ENCODE peak calls at places on chromosomes 7 and 10, in five cellular contexts. One of them, this sample, is unnamed.

GRCh38 chr10:119541459-119542356 is 811 bp downstream of the RGS10 start:
- DNase-seq in fibroblast of lung: peak; percentile 19
- DNase-seq in HCT116: no peak
- DNase-seq in naive thymus-derived CD4-positive, alpha-beta T cell: peak; percentile 86
- DNase-seq in IMR-90: no peak
- DNase-seq in this sample: no peak

GRCh38 chr7:80681272-80681885 is 42.9 kb downstream of the CD36 start:
- DNase-seq in fibroblast of lung: peak; percentile 23
- DNase-seq in HCT116: peak; percentile 45
- DNase-seq in naive thymus-derived CD4-positive, alpha-beta T cell: no peak
- DNase-seq in IMR-90: peak; percentile 35
- DNase-seq in this sample: peak; percentile 62

GRCh38 chr7:1298051-1298937 is 65.6 kb downstream of the UNCX start:
- DNase-seq in fibroblast of lung: no peak
- DNase-seq in HCT116: no peak
- DNase-seq in naive thymus-derived CD4-positive, alpha-beta T cell: no peak
- DNase-seq in IMR-90: no peak
- DNase-seq in this sample: no peak

GRCh38 chr10:61438141-61438984 is 14.8 kb downstream of the TMEM26 start:
- DNase-seq in fibroblast of lung: peak; percentile 52
- DNase-seq in HCT116: no peak
- DNase-seq in naive thymus-derived CD4-positive, alpha-beta T cell: no peak
- DNase-seq in IMR-90: peak; percentile 38
- DNase-seq in this sample: peak; percentile 3

GRCh38 chr10:87619705-87620104 is 40.0 kb upstream of the PAPSS2 start:
- DNase-seq in fibroblast of lung: peak; percentile 61
- DNase-seq in HCT116: no peak
- DNase-seq in naive thymus-derived CD4-positive, alpha-beta T cell: no peak
- DNase-seq in IMR-90: peak; percentile 65
- DNase-seq in this sample: no peak

GRCh38 chr7:18430810-18431209 is 64.7 kb upstream of the HDAC9 start:
- DNase-seq in fibroblast of lung: no peak
- DNase-seq in HCT116: no peak
- DNase-seq in naive thymus-derived CD4-positive, alpha-beta T cell: no peak
- DNase-seq in IMR-90: no peak
- DNase-seq in this sample: no peak

GRCh38 chr10:122780391-122780790 is 65.3 kb downstream of the CUZD1 start:
- DNase-seq in fibroblast of lung: peak; percentile 38
- DNase-seq in HCT116: no peak
- DNase-seq in naive thymus-derived CD4-positive, alpha-beta T cell: no peak
- DNase-seq in IMR-90: no peak
- DNase-seq in this sample: no peak

GRCh38 chr10:63760034-63760707 is 239.0 kb downstream of the REEP3 start:
- DNase-seq in fibroblast of lung: no peak
- DNase-seq in HCT116: no peak
- DNase-seq in naive thymus-derived CD4-positive, alpha-beta T cell: no peak
- DNase-seq in IMR-90: no peak
- DNase-seq in this sample: no peak

GRCh38 chr7:7596156-7596555 is 29.5 kb downstream of the MIOS start:
- DNase-seq in fibroblast of lung: no peak
- DNase-seq in HCT116: no peak
- DNase-seq in naive thymus-derived CD4-positive, alpha-beta T cell: no peak
- DNase-seq in IMR-90: no peak
- DNase-seq in this sample: no peak

GRCh38 chr10:13091816-13092215 is 8.1 kb upstream of the OPTN start:
- DNase-seq in fibroblast of lung: no peak
- DNase-seq in HCT116: no peak
- DNase-seq in naive thymus-derived CD4-positive, alpha-beta T cell: no peak
- DNase-seq in IMR-90: no peak
- DNase-seq in this sample: no peak

GRCh38 chr7:111014074-111014473 is 76.9 kb upstream of the LRRN3 start:
- DNase-seq in fibroblast of lung: no peak
- DNase-seq in HCT116: no peak
- DNase-seq in naive thymus-derived CD4-positive, alpha-beta T cell: no peak
- DNase-seq in IMR-90: peak; percentile 9
- DNase-seq in this sample: no peak

GRCh38 chr10:61899045-61899444 is 2.5 kb upstream of the ARID5B start:
- DNase-seq in fibroblast of lung: peak; percentile 78
- DNase-seq in HCT116: no peak
- DNase-seq in naive thymus-derived CD4-positive, alpha-beta T cell: no peak
- DNase-seq in IMR-90: peak; percentile 85
- DNase-seq in this sample: peak; percentile 34

GRCh38 chr10:104750306-104750705 is 109.2 kb downstream of the SORCS3 start:
- DNase-seq in fibroblast of lung: no peak
- DNase-seq in HCT116: no peak
- DNase-seq in naive thymus-derived CD4-positive, alpha-beta T cell: no peak
- DNase-seq in IMR-90: no peak
- DNase-seq in this sample: no peak

GRCh38 chr7:6691103-6691502 is 15.6 kb downstream of the ZNF12 start:
- DNase-seq in fibroblast of lung: no peak
- DNase-seq in HCT116: no peak
- DNase-seq in naive thymus-derived CD4-positive, alpha-beta T cell: no peak
- DNase-seq in IMR-90: no peak
- DNase-seq in this sample: no peak

GRCh38 chr7:99393363-99394187 is 14.8 kb downstream of the PDAP1 start:
- DNase-seq in fibroblast of lung: no peak
- DNase-seq in HCT116: no peak
- DNase-seq in naive thymus-derived CD4-positive, alpha-beta T cell: no peak
- DNase-seq in IMR-90: no peak
- DNase-seq in this sample: peak; percentile 69

GRCh38 chr10:103632247-103632642 is 138.7 kb downstream of the NEURL1 start:
- DNase-seq in fibroblast of lung: no peak
- DNase-seq in HCT116: no peak
- DNase-seq in naive thymus-derived CD4-positive, alpha-beta T cell: no peak
- DNase-seq in IMR-90: no peak
- DNase-seq in this sample: no peak

GRCh38 chr10:33027088-33027487 is 69.1 kb upstream of the ITGB1 start:
- DNase-seq in fibroblast of lung: no peak
- DNase-seq in HCT116: no peak
- DNase-seq in naive thymus-derived CD4-positive, alpha-beta T cell: no peak
- DNase-seq in IMR-90: no peak
- DNase-seq in this sample: no peak

GRCh38 chr10:69820817-69821216 is 19.1 kb downstream of the COL13A1 start:
- DNase-seq in fibroblast of lung: no peak
- DNase-seq in HCT116: no peak
- DNase-seq in naive thymus-derived CD4-positive, alpha-beta T cell: no peak
- DNase-seq in IMR-90: no peak
- DNase-seq in this sample: no peak

GRCh38 chr10:29862926-29863614 is 196.3 kb downstream of the JCAD start:
- DNase-seq in fibroblast of lung: peak; percentile 98
- DNase-seq in HCT116: peak; percentile 75
- DNase-seq in naive thymus-derived CD4-positive, alpha-beta T cell: no peak
- DNase-seq in IMR-90: peak; percentile 80
- DNase-seq in this sample: peak; percentile 36

GRCh38 chr7:867001-867405 is 9.4 kb upstream of the GET4 start:
- DNase-seq in fibroblast of lung: peak; percentile 62
- DNase-seq in HCT116: no peak
- DNase-seq in naive thymus-derived CD4-positive, alpha-beta T cell: no peak
- DNase-seq in IMR-90: peak; percentile 97
- DNase-seq in this sample: no peak

GRCh38 chr7:7996568-7996967 is 28.0 kb downstream of the GLCCI1 start:
- DNase-seq in fibroblast of lung: peak; percentile 65
- DNase-seq in HCT116: no peak
- DNase-seq in naive thymus-derived CD4-positive, alpha-beta T cell: no peak
- DNase-seq in IMR-90: peak; percentile 30
- DNase-seq in this sample: peak; percentile 8

GRCh38 chr7:139066315-139066714 is 30.5 kb upstream of the ZC3HAV1L start:
- DNase-seq in fibroblast of lung: no peak
- DNase-seq in HCT116: no peak
- DNase-seq in naive thymus-derived CD4-positive, alpha-beta T cell: no peak
- DNase-seq in IMR-90: no peak
- DNase-seq in this sample: no peak

GRCh38 chr7:139071683-139072082 is 35.8 kb upstream of the ZC3HAV1L start:
- DNase-seq in fibroblast of lung: no peak
- DNase-seq in HCT116: no peak
- DNase-seq in naive thymus-derived CD4-positive, alpha-beta T cell: no peak
- DNase-seq in IMR-90: no peak
- DNase-seq in this sample: no peak

GRCh38 chr7:139065323-139065722 is 29.5 kb upstream of the ZC3HAV1L start:
- DNase-seq in fibroblast of lung: no peak
- DNase-seq in HCT116: no peak
- DNase-seq in naive thymus-derived CD4-positive, alpha-beta T cell: no peak
- DNase-seq in IMR-90: peak; percentile 32
- DNase-seq in this sample: no peak

DNA sequence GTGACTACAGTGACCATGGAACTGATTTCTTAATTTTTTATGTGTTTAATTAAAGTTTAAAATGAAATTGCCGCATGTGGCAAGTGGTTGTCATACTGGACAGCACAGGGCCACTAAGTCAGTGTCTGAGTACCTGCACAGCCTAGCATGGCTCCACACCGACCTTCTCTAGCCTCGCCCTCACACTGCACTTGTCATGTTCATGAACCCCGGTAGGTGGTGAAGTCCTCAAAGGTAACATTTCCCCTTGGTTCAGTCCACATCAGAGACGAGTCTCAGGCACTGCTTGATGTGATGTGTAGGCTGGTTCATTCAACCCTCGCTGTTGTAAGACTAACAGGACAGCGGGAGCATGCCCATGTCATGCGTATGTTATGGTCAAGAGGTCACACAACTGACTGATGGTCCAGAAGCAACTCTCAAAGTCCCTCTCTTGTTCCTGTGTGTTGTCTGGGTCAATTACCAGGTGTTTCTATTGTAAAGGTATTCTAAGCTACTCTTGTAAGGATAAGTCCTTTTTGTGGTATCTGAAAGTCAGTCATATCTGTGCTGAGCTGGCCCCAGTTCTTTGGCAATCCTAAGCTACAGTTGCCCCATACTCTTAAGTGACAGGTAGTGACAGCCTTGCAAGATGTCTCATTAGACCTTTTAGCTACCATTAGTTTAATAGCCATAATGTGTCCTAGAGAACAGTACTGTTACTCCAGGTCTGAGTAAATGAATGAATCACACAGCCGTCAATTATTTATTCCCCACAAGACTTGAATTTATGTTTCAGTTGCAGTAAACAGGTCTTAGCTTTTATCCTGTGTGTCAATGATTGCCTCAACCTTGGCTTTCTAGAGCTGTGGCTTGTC is 32.9 kb upstream of the ZC3HAV1L start:
- DNase-seq in fibroblast of lung: no peak
- DNase-seq in HCT116: no peak
- DNase-seq in naive thymus-derived CD4-positive, alpha-beta T cell: no peak
- DNase-seq in IMR-90: no peak
- DNase-seq in this sample: no peak
- H3K36me3 ChIP-seq in fibroblast of lung: peaks cover 12% of the 10 kb centered on the region
- H3K36me3 ChIP-seq in HCT116: peaks cover 30% of the 10 kb centered on the region
- H3K36me3 ChIP-seq in naive thymus-derived CD4-positive, alpha-beta T cell: peaks cover 89% of the 10 kb centered on the region
- H3K36me3 ChIP-seq in IMR-90: peaks cover 33% of the 10 kb centered on the region
- H3K36me3 ChIP-seq in this sample: peaks cover 3% of the 10 kb centered on the region

DNA sequence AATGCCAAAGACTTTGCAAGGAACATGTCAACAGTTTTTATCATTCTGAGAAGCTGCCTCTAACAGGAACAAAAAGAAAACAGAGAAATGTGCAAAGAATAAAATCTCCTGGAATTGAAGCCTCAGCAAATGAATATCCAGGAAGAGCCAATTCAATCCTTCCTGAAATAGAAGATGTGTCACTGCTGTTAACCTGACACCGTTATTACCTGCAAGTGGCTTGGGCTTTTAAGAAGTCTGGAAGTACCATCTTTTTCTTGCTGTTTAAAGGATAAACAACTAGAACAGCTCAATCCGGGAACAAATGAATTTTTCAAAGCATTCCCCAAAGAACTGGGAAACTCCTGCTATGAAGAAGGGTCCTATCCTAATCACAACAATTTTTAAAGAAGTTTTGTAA is 434.8 kb downstream of the KCNMA1 start:
- DNase-seq in fibroblast of lung: no peak
- DNase-seq in HCT116: no peak
- DNase-seq in naive thymus-derived CD4-positive, alpha-beta T cell: no peak
- DNase-seq in IMR-90: no peak
- DNase-seq in this sample: no peak
- H3K4me1 ChIP-seq in fibroblast of lung: no peaks in the 10 kb centered on the region
- H3K4me1 ChIP-seq in HCT116: no peaks in the 10 kb centered on the region
- H3K4me1 ChIP-seq in naive thymus-derived CD4-positive, alpha-beta T cell: no peaks in the 10 kb centered on the region
- H3K4me1 ChIP-seq in IMR-90: no peaks in the 10 kb centered on the region
- H3K4me1 ChIP-seq in this sample: no peaks in the 10 kb centered on the region

GRCh38 chr7:101161692-101162461 is 3.5 kb downstream of the VGF start:
- DNase-seq in fibroblast of lung: no peak
- DNase-seq in HCT116: no peak
- DNase-seq in naive thymus-derived CD4-positive, alpha-beta T cell: no peak
- DNase-seq in IMR-90: no peak
- DNase-seq in this sample: no peak
- H3K27me3 ChIP-seq in fibroblast of lung: peaks cover 14% of the 10 kb centered on the region
- H3K27me3 ChIP-seq in HCT116: no peaks in the 10 kb centered on the region
- H3K27me3 ChIP-seq in naive thymus-derived CD4-positive, alpha-beta T cell: peaks cover 10% of the 10 kb centered on the region
- H3K27me3 ChIP-seq in IMR-90: peaks cover 10% of the 10 kb centered on the region
- H3K27me3 ChIP-seq in this sample: no peaks in the 10 kb centered on the region

GRCh38 chr10:130179640-130180039 is 43.4 kb downstream of the GLRX3 start:
- DNase-seq in fibroblast of lung: peak; percentile 68
- DNase-seq in HCT116: peak; percentile 24
- DNase-seq in naive thymus-derived CD4-positive, alpha-beta T cell: no peak
- DNase-seq in IMR-90: peak; percentile 78
- DNase-seq in this sample: no peak
- H3K36me3 ChIP-seq in fibroblast of lung: peaks cover 7% of the 10 kb centered on the region
- H3K36me3 ChIP-seq in HCT116: peaks cover 6% of the 10 kb centered on the region
- H3K36me3 ChIP-seq in naive thymus-derived CD4-positive, alpha-beta T cell: peaks cover 53% of the 10 kb centered on the region
- H3K36me3 ChIP-seq in IMR-90: peaks cover 42% of the 10 kb centered on the region
- H3K36me3 ChIP-seq in this sample: peaks cover 12% of the 10 kb centered on the region

This sample was measured in SJCRH30.